ENCODE peak calls at places on chromosome X, in four cellular contexts. U is Caco-2; Q is Peyer's patch; Z is CD8-positive, alpha-beta T cell. J is an unnamed sample.

GRCh38 chrX:20547649-20548051 is 280.9 kb upstream of the RPS6KA3 start:
- DNase-seq in Z (no peak), U (no peak), Q (peak; percentile 66), J (no peak)

GRCh38 chrX:37367946-37368345 is 18.8 kb downstream of the PRRG1 start:
- DNase-seq in Z (no peak), Q (no peak), U (no peak), J (no peak)

GRCh38 chrX:133670394-133670793 is 255.1 kb upstream of the GPC4 start:
- DNase-seq in Q (no peak), U (peak; percentile 7), Z (no peak), J (no peak)

GRCh38 chrX:119605398-119605738 is 856 bp downstream of the NKRF start:
- DNase-seq in U (no peak), Z (peak; percentile 16), Q (no peak), J (no peak)

GRCh38 chrX:1305411-1305810 is 31.2 kb upstream of the IL3RA start:
- DNase-seq in Q (no peak), Z (no peak), U (no peak), J (no peak)

GRCh38 chrX:2751291-2751690 is 549 bp upstream of the XG start:
- DNase-seq in U (no peak), Z (no peak), Q (no peak), J (no peak)

GRCh38 chrX:3006500-3006899 is at the start of gene ARSH:
- DNase-seq in Z (no peak), U (no peak), Q (no peak), J (no peak)

GRCh38 chrX:103215768-103216085 is 819 bp downstream of the BEX4 start:
- DNase-seq in Z (no peak), U (no peak), Q (no peak), J (no peak)

GRCh38 chrX:154517101-154517781 is 1.2 kb upstream of the FAM3A start:
- DNase-seq in U (no peak), Q (no peak), Z (no peak), J (no peak)

GRCh38 chrX:110444996-110445395 is 86.3 kb downstream of the RTL9 start:
- DNase-seq in Q (no peak), U (no peak), Z (no peak), J (no peak)

GRCh38 chrX:2934715-2935363 is 5.7 kb upstream of the ARSD start:
- DNase-seq in Z (no peak), Q (no peak), U (no peak), J (no peak)

GRCh38 chrX:2666491-2666890 is 24.6 kb upstream of the CD99 start:
- DNase-seq in U (no peak), Z (no peak), Q (no peak), J (no peak)

GRCh38 chrX:63686878-63687714 is 97.9 kb downstream of the ARHGEF9 start:
- DNase-seq in Q (no peak), U (peak; percentile 28), Z (peak; percentile 12), J (peak; percentile 9)

GRCh38 chrX:23616361-23616760 is 50.9 kb upstream of the PRDX4 start:
- DNase-seq in U (no peak), Q (no peak), Z (no peak), J (no peak)

GRCh38 chrX:1945879-1946278 is 331.0 kb downstream of the ASMT start:
- DNase-seq in Z (no peak), U (no peak), Q (no peak), J (no peak)

GRCh38 chrX:3576886-3577516 is 136.4 kb downstream of the PRKX start:
- DNase-seq in U (no peak), Z (no peak), Q (no peak), J (no peak)

GRCh38 chrX:24005867-24006266 is 21.1 kb downstream of the KLHL15 start:
- DNase-seq in Q (no peak), Z (no peak), U (no peak), J (no peak)

GRCh38 chrX:139203681-139204575 is 326.6 kb upstream of the F9 start:
- DNase-seq in Z (no peak), Q (no peak), U (peak; percentile 19), J (no peak)

GRCh38 chrX:123994730-123995129 is 33.2 kb downstream of the STAG2 start:
- DNase-seq in Q (no peak), U (no peak), Z (no peak), J (no peak)

GRCh38 chrX:116975517-116975916 is 512.7 kb upstream of the CT83 start:
- DNase-seq in U (no peak), Q (no peak), Z (no peak), J (no peak)

GRCh38 chrX:85109235-85109634 is 105.6 kb downstream of the APOOL start:
- DNase-seq in Z (no peak), U (peak; percentile 14), Q (no peak), J (no peak)

GRCh38 chrX:70174754-70175153 is 2.5 kb upstream of the DGAT2L6 start:
- DNase-seq in U (no peak), Z (no peak), Q (no peak), J (no peak)

GRCh38 chrX:49163555-49164419 is 1.2 kb downstream of the MAGIX start:
- DNase-seq in Z (peak; percentile 74), Q (peak; percentile 88), U (peak; percentile 89), J (peak; percentile 87)

GRCh38 chrX:124501566-124501965 is 155.2 kb downstream of the SH2D1A start:
- DNase-seq in U (no peak), Q (no peak), Z (no peak), J (no peak)

GRCh38 chrX:119417842-119418241 is 18.7 kb downstream of the SLC25A43 start:
- DNase-seq in Q (no peak), U (peak; percentile 11), Z (no peak), J (no peak)

GRCh38 chrX:13077168-13077567 is 32.7 kb upstream of the FAM9C start:
- DNase-seq in Q (no peak), U (no peak), Z (no peak), J (no peak)

GRCh38 chrX:120251471-120252011 is 929 bp downstream of the ZBTB33 start:
- DNase-seq in U (peak; percentile 49), Q (peak; percentile 54), Z (peak; percentile 12), J (peak; percentile 38)

GRCh38 chrX:50707376-50707775 is 106.6 kb downstream of the SHROOM4 start:
- DNase-seq in U (no peak), Q (peak; percentile 47), Z (no peak), J (no peak)

GRCh38 chrX:136041254-136041812 is 56.1 kb downstream of the SLC9A6 start:
- DNase-seq in U (no peak), Z (no peak), Q (no peak), J (no peak)

GRCh38 chrX:134603806-134604700 is 54.2 kb downstream of the PLAC1 start:
- DNase-seq in U (no peak), Z (no peak), Q (no peak), J (no peak)

GRCh38 chrX:134623293-134624045 is 34.8 kb downstream of the PLAC1 start:
- DNase-seq in Z (no peak), Q (no peak), U (no peak), J (no peak)

GRCh38 chrX:102858826-102859627 is 78.0 kb upstream of the RAB40AL start:
- DNase-seq in U (no peak), Z (no peak), Q (no peak), J (no peak)

GRCh38 chrX:149567621-149568417 is 18.1 kb upstream of the HSFX3 start:
- DNase-seq in Z (no peak), Q (no peak), U (no peak), J (no peak)

GRCh38 chrX:79408623-79409322 is 41.6 kb upstream of the ITM2A start:
- DNase-seq in Z (no peak), Q (no peak), U (no peak), J (no peak)

GRCh38 chrX:119760026-119760902 is 1.9 kb downstream of the SOWAHD start:
- DNase-seq in U (no peak), Z (no peak), Q (no peak), J (peak; percentile 68)

GRCh38 chrX:11367609-11368430 is 74.6 kb downstream of the AMELX start:
- DNase-seq in Q (no peak), U (no peak), Z (no peak), J (no peak)

GRCh38 chrX:17164936-17165335 is 210.1 kb upstream of the NHS start:
- DNase-seq in U (no peak), Z (no peak), Q (no peak), J (no peak)

GRCh38 chrX:147072747-147073146 is 258.2 kb upstream of the CXorf51A start:
- DNase-seq in U (no peak), Z (no peak), Q (no peak), J (no peak)

GRCh38 chrX:15465896-15466651 is 27.1 kb downstream of the PIR start:
- DNase-seq in Z (no peak), U (peak; percentile 4), Q (no peak), J (no peak)
- TF ChIP-seq CTCF in Z (no peak), U (no peak), Q (no peak), J (peak; percentile 38)

GRCh38 chrX:18873189-18873791 is 110.6 kb downstream of the PHKA2 start:
- DNase-seq in Z (no peak), Q (no peak), U (no peak), J (no peak)
- H3K4me3 ChIP-seq in Z (no peak overlapping the region), Q (no peak overlapping the region), U (no peak overlapping the region), J (no peak overlapping the region)

GRCh38 chrX:72110051-72110926 is 21.4 kb downstream of the RTL5 start:
- DNase-seq in U (no peak), Q (no peak), Z (no peak), J (no peak)
- H3K27me3 ChIP-seq in U (no peaks in the 10 kb centered on the region), Q (no peaks in the 10 kb centered on the region), Z (no peaks in the 10 kb centered on the region), J (peaks cover 2% of the 10 kb centered on the region)

GRCh38 chrX:44904542-44905115 is 31.6 kb downstream of the KDM6A start:
- DNase-seq in Q (no peak), Z (no peak), U (no peak), J (no peak)
- TF ChIP-seq CTCF in Q (no peak), Z (no peak), U (no peak), J (peak; percentile 28)

DNA sequence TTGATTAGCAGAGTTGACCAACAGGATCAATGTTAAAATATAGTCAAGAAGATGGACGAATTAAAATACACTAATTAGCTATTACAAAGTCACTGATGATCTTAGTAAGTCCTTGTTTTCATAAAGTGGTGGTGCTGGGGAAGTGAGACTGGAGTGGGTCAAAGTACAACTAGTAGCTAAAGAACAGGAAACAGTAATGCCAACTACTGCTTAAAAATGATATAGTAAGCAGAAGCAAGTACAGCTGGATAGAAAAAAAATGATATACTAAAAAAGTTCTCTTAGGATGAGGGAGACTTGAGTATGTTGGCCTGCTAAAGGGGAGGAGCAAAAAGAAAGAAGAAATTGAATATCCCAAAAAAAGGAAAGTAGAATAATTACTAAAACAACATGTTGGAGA is 580.8 kb upstream of the FTHL17 start:
- DNase-seq in Q (no peak), U (no peak), Z (no peak), J (no peak)
- H3K4me3 ChIP-seq in Q (no peak overlapping the region), U (no peak overlapping the region), Z (no peak overlapping the region), J (no peak overlapping the region)

DNA sequence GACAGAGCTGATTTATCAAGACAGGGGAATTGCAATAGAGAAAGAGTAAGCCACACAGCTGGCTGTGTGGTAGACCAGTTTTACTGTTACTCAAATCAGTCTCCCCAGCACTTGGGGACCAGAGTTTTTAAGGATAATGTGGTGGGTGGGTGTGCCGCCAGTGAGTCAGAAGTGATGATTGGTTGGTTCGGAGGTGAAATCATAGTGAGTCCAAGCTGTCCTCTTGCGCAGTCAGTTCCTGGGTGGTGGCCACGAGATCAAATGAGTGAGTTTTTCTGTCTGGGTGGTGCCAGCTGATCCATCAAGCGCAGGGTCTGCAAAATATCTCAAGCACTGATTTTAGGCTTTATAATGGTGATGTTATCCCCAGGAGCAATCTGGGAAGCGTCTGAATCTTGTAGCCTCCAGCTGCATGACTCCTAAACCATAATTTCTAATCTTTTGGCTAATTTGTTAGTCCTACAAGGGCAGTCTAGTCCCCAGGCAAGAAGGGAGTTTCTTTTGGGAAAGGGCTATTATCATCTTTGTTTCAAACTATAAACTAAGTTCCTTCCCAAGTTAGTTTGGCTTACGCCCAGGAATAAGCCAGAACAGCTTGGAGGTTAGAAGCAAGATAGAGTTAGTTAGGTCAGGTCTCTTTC is 44.0 kb upstream of the PPP1R2C start:
- DNase-seq in U (no peak), Z (no peak), Q (no peak), J (no peak)
- H3K27me3 ChIP-seq in U (no peaks in the 10 kb centered on the region), Z (no peaks in the 10 kb centered on the region), Q (no peaks in the 10 kb centered on the region), J (no peaks in the 10 kb centered on the region)

GRCh38 chrX:47628980-47629379 is 750 bp downstream of the CFP start:
- DNase-seq in Z (no peak), Q (no peak), U (peak; percentile 62), J (no peak)
- TF ChIP-seq CTCF in Z (no peak), Q (no peak), U (no peak), J (peak; percentile 29)